ENCODE peak calls at places on chromosomes 12 and 14, in six cellular contexts. K is neural crest cell, W is NCI-H1436, A is NB4, T is MM.1S, M is M059J. B is an unnamed sample.

GRCh38 chr12:92108651-92109050 is 37.0 kb downstream of the BTG1 start:
- DNase-seq in K (no peak), W (no peak), A (peak; percentile 96), T (no peak), M (peak; percentile 66), B (no peak)

GRCh38 chr12:109989380-109989779 is 6.8 kb downstream of the GIT2 start:
- DNase-seq in K (no peak), W (no peak), A (no peak), T (no peak), M (no peak), B (no peak)

GRCh38 chr12:91538418-91538817 is 355.8 kb upstream of the DCN start:
- DNase-seq in K (no peak), W (no peak), A (no peak), T (no peak), M (no peak), B (no peak)

GRCh38 chr12:122615780-122616179 is 87.4 kb downstream of the HCAR2 start:
- DNase-seq in K (no peak), W (no peak), A (no peak), T (no peak), M (no peak), B (no peak)

GRCh38 chr14:31902002-31902401 is 175.1 kb upstream of the ARHGAP5 start:
- DNase-seq in K (no peak), W (no peak), A (no peak), T (no peak), M (peak; percentile 41), B (no peak)

GRCh38 chr14:68628605-68629310 is 164.1 kb downstream of the ZFP36L1 start:
- DNase-seq in K (no peak), W (no peak), A (no peak), T (no peak), M (no peak), B (no peak)

GRCh38 chr14:91899213-91899612 is 31.9 kb upstream of the TC2N start:
- DNase-seq in K (no peak), W (no peak), A (no peak), T (no peak), M (no peak), B (no peak)

GRCh38 chr12:104370989-104371870 is 67.7 kb downstream of the EID3 start:
- DNase-seq in K (no peak), W (no peak), A (peak; percentile 1), T (no peak), M (peak; percentile 92), B (peak; percentile 92)

GRCh38 chr12:131340616-131341210 is 370.2 kb upstream of the SFSWAP start:
- DNase-seq in K (no peak), W (no peak), A (no peak), T (no peak), M (no peak), B (no peak)

GRCh38 chr12:119843100-119843499 is 34.0 kb downstream of the CIT start:
- DNase-seq in K (no peak), W (no peak), A (no peak), T (no peak), M (peak; percentile 39), B (peak; percentile 68)

GRCh38 chr14:36976571-36977023 is 195.8 kb downstream of the SLC25A21 start:
- DNase-seq in K (no peak), W (no peak), A (peak; percentile 86), T (no peak), M (peak; percentile 53), B (no peak)

GRCh38 chr14:105600939-105601359 is 74.6 kb downstream of the TMEM121 start:
- DNase-seq in K (no peak), W (no peak), A (no peak), T (no peak), M (no peak), B (no peak)

GRCh38 chr12:102480401-102480800 is at the start of gene IGF1:
- DNase-seq in K (no peak), W (no peak), A (no peak), T (peak; percentile 61), M (peak; percentile 18), B (peak; percentile 10)